ENCODE peak calls at places on chromosomes 1 and 21, in eight cellular contexts. One of them, this sample, is unnamed. For H3K9me3, the result is how much of the 10 kb centered on the place peaks cover.

GRCh38 chr1:41454406-41454805 is 30.1 kb downstream of the EDN2 start:
- DNase-seq in thoracic aorta: no peak
- DNase-seq in AG04450: no peak
- DNase-seq in tibial artery: no peak
- DNase-seq in tibial nerve: no peak
- DNase-seq in transverse colon: peak
- DNase-seq in psoas muscle: no peak
- DNase-seq in osteoblast: no peak
- DNase-seq in this sample: no peak

GRCh38 chr1:99266731-99267130 is 2.4 kb downstream of the PLPPR4 start:
- DNase-seq in osteoblast: peak
- DNase-seq in thoracic aorta: no peak
- DNase-seq in AG04450: peak
- DNase-seq in tibial artery: no peak
- DNase-seq in transverse colon: no peak
- DNase-seq in tibial nerve: no peak
- DNase-seq in psoas muscle: no peak
- DNase-seq in this sample: no peak

GRCh38 chr1:29623501-29623900 is 387.2 kb downstream of the PTPRU start:
- DNase-seq in tibial nerve: no peak
- DNase-seq in psoas muscle: no peak
- DNase-seq in osteoblast: no peak
- DNase-seq in transverse colon: no peak
- DNase-seq in thoracic aorta: no peak
- DNase-seq in tibial artery: no peak
- DNase-seq in AG04450: no peak
- DNase-seq in this sample: no peak

GRCh38 chr1:196437671-196438070 is 170.6 kb downstream of the KCNT2 start:
- DNase-seq in AG04450: no peak
- DNase-seq in thoracic aorta: no peak
- DNase-seq in psoas muscle: no peak
- DNase-seq in osteoblast: no peak
- DNase-seq in tibial nerve: no peak
- DNase-seq in transverse colon: no peak
- DNase-seq in tibial artery: no peak
- DNase-seq in this sample: no peak

GRCh38 chr1:111193712-111194480 is 6.5 kb downstream of the DENND2D start:
- DNase-seq in AG04450: no peak
- DNase-seq in tibial artery: no peak
- DNase-seq in psoas muscle: no peak
- DNase-seq in thoracic aorta: no peak
- DNase-seq in tibial nerve: no peak
- DNase-seq in osteoblast: no peak
- DNase-seq in transverse colon: peak
- DNase-seq in this sample: no peak

GRCh38 chr1:65114312-65114711 is 33.7 kb upstream of the AK4 start:
- DNase-seq in psoas muscle: no peak
- DNase-seq in tibial artery: no peak
- DNase-seq in osteoblast: no peak
- DNase-seq in transverse colon: no peak
- DNase-seq in AG04450: no peak
- DNase-seq in tibial nerve: peak
- DNase-seq in thoracic aorta: no peak
- DNase-seq in this sample: no peak

GRCh38 chr1:10530281-10530740 is 55.6 kb downstream of the PEX14 start:
- DNase-seq in osteoblast: peak
- DNase-seq in psoas muscle: no peak
- DNase-seq in transverse colon: peak
- DNase-seq in tibial nerve: no peak
- DNase-seq in tibial artery: no peak
- DNase-seq in thoracic aorta: no peak
- DNase-seq in AG04450: no peak
- DNase-seq in this sample: no peak

GRCh38 chr1:203508463-203508862 is 14.5 kb downstream of the OPTC start:
- DNase-seq in thoracic aorta: no peak
- DNase-seq in tibial artery: no peak
- DNase-seq in osteoblast: no peak
- DNase-seq in transverse colon: no peak
- DNase-seq in tibial nerve: no peak
- DNase-seq in AG04450: no peak
- DNase-seq in psoas muscle: no peak
- DNase-seq in this sample: no peak

GRCh38 chr1:96521994-96522760 is 199.4 kb upstream of the PTBP2 start:
- DNase-seq in tibial artery: no peak
- DNase-seq in AG04450: no peak
- DNase-seq in transverse colon: no peak
- DNase-seq in psoas muscle: no peak
- DNase-seq in tibial nerve: no peak
- DNase-seq in osteoblast: no peak
- DNase-seq in thoracic aorta: no peak
- DNase-seq in this sample: no peak

GRCh38 chr1:39063775-39064174 is 37.6 kb downstream of the NDUFS5 start:
- DNase-seq in tibial artery: no peak
- DNase-seq in psoas muscle: no peak
- DNase-seq in transverse colon: no peak
- DNase-seq in thoracic aorta: no peak
- DNase-seq in AG04450: no peak
- DNase-seq in osteoblast: no peak
- DNase-seq in tibial nerve: no peak
- DNase-seq in this sample: no peak

GRCh38 chr1:40140211-40140709 is 20.9 kb upstream of the RLF start:
- DNase-seq in tibial nerve: no peak
- DNase-seq in AG04450: no peak
- DNase-seq in transverse colon: no peak
- DNase-seq in osteoblast: peak
- DNase-seq in thoracic aorta: no peak
- DNase-seq in tibial artery: no peak
- DNase-seq in psoas muscle: no peak
- DNase-seq in this sample: no peak

GRCh38 chr21:36545776-36546511 is 66.0 kb upstream of the CLDN14 start:
- DNase-seq in osteoblast: no peak
- DNase-seq in psoas muscle: no peak
- DNase-seq in AG04450: no peak
- DNase-seq in tibial nerve: no peak
- DNase-seq in transverse colon: no peak
- DNase-seq in tibial artery: no peak
- DNase-seq in thoracic aorta: no peak
- DNase-seq in this sample: no peak

GRCh38 chr1:112706505-112707216 is at the start of gene RHOC:
- DNase-seq in transverse colon: peak
- DNase-seq in psoas muscle: peak
- DNase-seq in tibial artery: peak
- DNase-seq in thoracic aorta: no peak
- DNase-seq in AG04450: no peak
- DNase-seq in tibial nerve: no peak
- DNase-seq in osteoblast: peak
- DNase-seq in this sample: no peak

GRCh38 chr1:188489336-188490112 is 1660.8 kb downstream of the PLA2G4A start:
- DNase-seq in transverse colon: no peak
- DNase-seq in psoas muscle: no peak
- DNase-seq in osteoblast: no peak
- DNase-seq in tibial artery: no peak
- DNase-seq in tibial nerve: no peak
- DNase-seq in AG04450: no peak
- DNase-seq in thoracic aorta: no peak
- DNase-seq in this sample: no peak

GRCh38 chr1:240801445-240801844 is 189.5 kb upstream of the GREM2 start:
- DNase-seq in transverse colon: no peak
- DNase-seq in tibial artery: peak
- DNase-seq in psoas muscle: no peak
- DNase-seq in AG04450: peak
- DNase-seq in thoracic aorta: no peak
- DNase-seq in tibial nerve: peak
- DNase-seq in osteoblast: no peak
- DNase-seq in this sample: no peak

GRCh38 chr1:218478336-218478735 is 133.2 kb downstream of the TGFB2 start:
- DNase-seq in thoracic aorta: no peak
- DNase-seq in osteoblast: no peak
- DNase-seq in tibial nerve: no peak
- DNase-seq in tibial artery: no peak
- DNase-seq in AG04450: no peak
- DNase-seq in transverse colon: no peak
- DNase-seq in psoas muscle: no peak
- DNase-seq in this sample: no peak

GRCh38 chr1:181423301-181423918 is 59.9 kb upstream of the CACNA1E start:
- DNase-seq in transverse colon: peak
- DNase-seq in thoracic aorta: no peak
- DNase-seq in psoas muscle: no peak
- DNase-seq in tibial artery: no peak
- DNase-seq in tibial nerve: peak
- DNase-seq in AG04450: no peak
- DNase-seq in osteoblast: no peak
- DNase-seq in this sample: no peak

GRCh38 chr1:8858888-8859706 is 19.4 kb downstream of the ENO1 start:
- DNase-seq in psoas muscle: no peak
- DNase-seq in transverse colon: no peak
- DNase-seq in thoracic aorta: no peak
- DNase-seq in tibial nerve: peak
- DNase-seq in AG04450: no peak
- DNase-seq in tibial artery: peak
- DNase-seq in osteoblast: peak
- DNase-seq in this sample: no peak

GRCh38 chr1:201085902-201086735 is 26.1 kb downstream of the CACNA1S start:
- DNase-seq in tibial artery: peak
- DNase-seq in thoracic aorta: no peak
- DNase-seq in osteoblast: peak
- DNase-seq in tibial nerve: peak
- DNase-seq in AG04450: no peak
- DNase-seq in transverse colon: peak
- DNase-seq in psoas muscle: peak
- DNase-seq in this sample: no peak

GRCh38 chr1:197620660-197621273 is 154.5 kb downstream of the DENND1B start:
- DNase-seq in tibial nerve: no peak
- DNase-seq in transverse colon: no peak
- DNase-seq in tibial artery: no peak
- DNase-seq in psoas muscle: no peak
- DNase-seq in osteoblast: no peak
- DNase-seq in AG04450: no peak
- DNase-seq in thoracic aorta: no peak
- DNase-seq in this sample: no peak

GRCh38 chr1:184362876-184363275 is 24.0 kb upstream of the C1orf21 start:
- DNase-seq in osteoblast: no peak
- DNase-seq in thoracic aorta: no peak
- DNase-seq in psoas muscle: no peak
- DNase-seq in transverse colon: no peak
- DNase-seq in tibial nerve: no peak
- DNase-seq in AG04450: no peak
- DNase-seq in tibial artery: no peak
- DNase-seq in this sample: no peak

GRCh38 chr1:101993703-101994102 is 3.0 kb downstream of the OLFM3 start:
- DNase-seq in osteoblast: no peak
- DNase-seq in transverse colon: no peak
- DNase-seq in AG04450: no peak
- DNase-seq in tibial nerve: no peak
- DNase-seq in tibial artery: no peak
- DNase-seq in thoracic aorta: no peak
- DNase-seq in psoas muscle: no peak
- DNase-seq in this sample: no peak
- TF ChIP-seq CTCF in osteoblast: no peak
- TF ChIP-seq CTCF in transverse colon: no peak
- TF ChIP-seq CTCF in AG04450: no peak
- TF ChIP-seq CTCF in tibial nerve: no peak
- TF ChIP-seq CTCF in tibial artery: no peak
- TF ChIP-seq CTCF in thoracic aorta: no peak
- TF ChIP-seq CTCF in psoas muscle: no peak
- TF ChIP-seq CTCF in this sample: no peak

DNA sequence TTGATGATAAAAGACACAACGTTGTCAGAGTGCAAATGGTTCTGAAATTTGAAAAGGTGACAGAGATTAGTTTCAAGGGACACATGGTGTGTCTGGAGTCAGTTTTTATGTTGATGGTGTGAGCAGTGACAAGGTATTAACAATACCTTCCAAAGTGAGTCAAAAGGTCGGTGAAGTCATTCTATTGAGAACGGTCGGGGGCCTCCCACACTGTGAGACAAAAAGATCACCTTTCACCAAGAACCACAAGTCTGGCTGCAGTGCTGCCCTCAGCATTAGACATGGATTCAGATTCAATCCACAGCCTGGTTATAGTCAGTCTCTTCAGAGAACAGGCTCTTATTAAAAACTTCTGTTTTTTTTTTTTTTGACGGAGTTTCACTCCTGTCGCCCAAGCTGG is 26.5 kb downstream of the ZNF124 start:
- DNase-seq in osteoblast: no peak
- DNase-seq in tibial artery: no peak
- DNase-seq in thoracic aorta: no peak
- DNase-seq in psoas muscle: no peak
- DNase-seq in AG04450: no peak
- DNase-seq in tibial nerve: no peak
- DNase-seq in transverse colon: no peak
- DNase-seq in this sample: no peak
- H3K9me3 ChIP-seq in osteoblast: under half
- H3K9me3 ChIP-seq in tibial artery: under half
- H3K9me3 ChIP-seq in thoracic aorta: half or more
- H3K9me3 ChIP-seq in psoas muscle: half or more
- H3K9me3 ChIP-seq in AG04450: half or more
- H3K9me3 ChIP-seq in tibial nerve: half or more
- H3K9me3 ChIP-seq in transverse colon: half or more
- H3K9me3 ChIP-seq in this sample: half or more

GRCh38 chr1:30759718-30760281 is 2.2 kb upstream of the LAPTM5 start:
- DNase-seq in transverse colon: peak
- DNase-seq in AG04450: no peak
- DNase-seq in tibial nerve: no peak
- DNase-seq in psoas muscle: no peak
- DNase-seq in osteoblast: no peak
- DNase-seq in tibial artery: no peak
- DNase-seq in thoracic aorta: no peak
- DNase-seq in this sample: no peak

GRCh38 chr1:30758785-30759380 is 1.3 kb upstream of the LAPTM5 start:
- DNase-seq in osteoblast: peak
- DNase-seq in tibial nerve: no peak
- DNase-seq in psoas muscle: no peak
- DNase-seq in thoracic aorta: no peak
- DNase-seq in AG04450: no peak
- DNase-seq in transverse colon: no peak
- DNase-seq in tibial artery: no peak
- DNase-seq in this sample: no peak

GRCh38 chr1:30756545-30757195 is 904 bp downstream of the LAPTM5 start:
- DNase-seq in psoas muscle: peak
- DNase-seq in thoracic aorta: peak
- DNase-seq in tibial nerve: peak
- DNase-seq in osteoblast: peak
- DNase-seq in transverse colon: peak
- DNase-seq in AG04450: no peak
- DNase-seq in tibial artery: peak
- DNase-seq in this sample: peak

GRCh38 chr1:30757196-30757949 is at the start of gene LAPTM5:
- DNase-seq in transverse colon: peak
- DNase-seq in psoas muscle: peak
- DNase-seq in thoracic aorta: no peak
- DNase-seq in tibial artery: peak
- DNase-seq in AG04450: no peak
- DNase-seq in tibial nerve: peak
- DNase-seq in osteoblast: peak
- DNase-seq in this sample: no peak

GRCh38 chr1:30757976-30758688 is 558 bp upstream of the LAPTM5 start:
- DNase-seq in psoas muscle: no peak
- DNase-seq in thoracic aorta: no peak
- DNase-seq in tibial artery: no peak
- DNase-seq in transverse colon: no peak
- DNase-seq in osteoblast: peak
- DNase-seq in tibial nerve: no peak
- DNase-seq in AG04450: no peak
- DNase-seq in this sample: no peak
- TF ChIP-seq CTCF in psoas muscle: no peak
- TF ChIP-seq CTCF in thoracic aorta: no peak
- TF ChIP-seq CTCF in tibial artery: no peak
- TF ChIP-seq CTCF in transverse colon: no peak
- TF ChIP-seq CTCF in osteoblast: no peak
- TF ChIP-seq CTCF in tibial nerve: no peak
- TF ChIP-seq CTCF in AG04450: no peak
- TF ChIP-seq CTCF in this sample: no peak

GRCh38 chr1:73978964-73979363 is 219.0 kb downstream of the LRRIQ3 start:
- DNase-seq in tibial nerve: no peak
- DNase-seq in thoracic aorta: no peak
- DNase-seq in osteoblast: no peak
- DNase-seq in transverse colon: no peak
- DNase-seq in tibial artery: no peak
- DNase-seq in psoas muscle: no peak
- DNase-seq in AG04450: no peak
- DNase-seq in this sample: no peak
- H3K9me3 ChIP-seq in tibial nerve: under half
- H3K9me3 ChIP-seq in thoracic aorta: under half
- H3K9me3 ChIP-seq in osteoblast: under half
- H3K9me3 ChIP-seq in transverse colon: under half
- H3K9me3 ChIP-seq in tibial artery: under half
- H3K9me3 ChIP-seq in psoas muscle: under half
- H3K9me3 ChIP-seq in AG04450: under half
- H3K9me3 ChIP-seq in this sample: under half

This sample was measured in esophagus squamous epithelium.